ENCODE peak calls at places on chromosome 1, in six cellular contexts. One of them, this sample, is unnamed.

GRCh38 chr1:36096500-36097412 is 8.1 kb downstream of the ADPRS start:
- DNase-seq in H1: peak
- DNase-seq in GM12878: no peak
- DNase-seq in K562: peak
- DNase-seq in HepG2: peak
- DNase-seq in SK-N-SH: peak
- DNase-seq in this sample: no peak

GRCh38 chr1:58815680-58816071 is 31.8 kb upstream of the JUN start:
- DNase-seq in HepG2: peak
- DNase-seq in GM12878: no peak
- DNase-seq in SK-N-SH: peak
- DNase-seq in H1: no peak
- DNase-seq in K562: no peak
- DNase-seq in this sample: no peak

GRCh38 chr1:18109756-18110597 is 2.4 kb downstream of the IGSF21 start:
- DNase-seq in GM12878: no peak
- DNase-seq in K562: peak
- DNase-seq in H1: peak
- DNase-seq in SK-N-SH: peak
- DNase-seq in HepG2: no peak
- DNase-seq in this sample: no peak

GRCh38 chr1:171585715-171586114 is 36.3 kb upstream of the MYOCOS start:
- DNase-seq in K562: no peak
- DNase-seq in HepG2: no peak
- DNase-seq in SK-N-SH: no peak
- DNase-seq in GM12878: no peak
- DNase-seq in H1: no peak
- DNase-seq in this sample: no peak

GRCh38 chr1:119829636-119830035 is 18.4 kb upstream of the REG4 start:
- DNase-seq in H1: no peak
- DNase-seq in SK-N-SH: no peak
- DNase-seq in GM12878: no peak
- DNase-seq in K562: no peak
- DNase-seq in HepG2: no peak
- DNase-seq in this sample: no peak

GRCh38 chr1:111736548-111737215 is 2.5 kb downstream of the INKA2 start:
- DNase-seq in SK-N-SH: no peak
- DNase-seq in HepG2: no peak
- DNase-seq in K562: no peak
- DNase-seq in H1: peak
- DNase-seq in GM12878: no peak
- DNase-seq in this sample: no peak

GRCh38 chr1:54118704-54119103 is 34.1 kb downstream of the CDCP2 start:
- DNase-seq in SK-N-SH: no peak
- DNase-seq in H1: no peak
- DNase-seq in HepG2: no peak
- DNase-seq in GM12878: no peak
- DNase-seq in K562: no peak
- DNase-seq in this sample: no peak

GRCh38 chr1:103514920-103515503 is 10.5 kb upstream of the RNPC3 start:
- DNase-seq in HepG2: peak
- DNase-seq in GM12878: peak
- DNase-seq in K562: peak
- DNase-seq in SK-N-SH: peak
- DNase-seq in H1: no peak
- DNase-seq in this sample: peak

GRCh38 chr1:202697038-202697437 is 13.2 kb downstream of the SYT2 start:
- DNase-seq in HepG2: peak
- DNase-seq in GM12878: no peak
- DNase-seq in SK-N-SH: no peak
- DNase-seq in K562: no peak
- DNase-seq in H1: no peak
- DNase-seq in this sample: no peak

GRCh38 chr1:47991187-47991586 is 6.0 kb downstream of the TRABD2B start:
- DNase-seq in HepG2: no peak
- DNase-seq in H1: no peak
- DNase-seq in K562: no peak
- DNase-seq in GM12878: no peak
- DNase-seq in SK-N-SH: no peak
- DNase-seq in this sample: no peak

GRCh38 chr1:8794605-8795004 is 22.8 kb downstream of the RERE start:
- DNase-seq in H1: peak
- DNase-seq in SK-N-SH: no peak
- DNase-seq in GM12878: no peak
- DNase-seq in HepG2: no peak
- DNase-seq in K562: no peak
- DNase-seq in this sample: no peak

GRCh38 chr1:208081972-208082371 is 162.2 kb downstream of the PLXNA2 start:
- DNase-seq in K562: peak
- DNase-seq in HepG2: no peak
- DNase-seq in H1: no peak
- DNase-seq in GM12878: no peak
- DNase-seq in SK-N-SH: no peak
- DNase-seq in this sample: no peak

GRCh38 chr1:20381961-20382360 is 91.3 kb downstream of the VWA5B1 start:
- DNase-seq in SK-N-SH: no peak
- DNase-seq in GM12878: no peak
- DNase-seq in H1: no peak
- DNase-seq in K562: no peak
- DNase-seq in HepG2: no peak
- DNase-seq in this sample: no peak

GRCh38 chr1:118842462-118843201 is 145.5 kb downstream of the TBX15 start:
- DNase-seq in K562: no peak
- DNase-seq in HepG2: no peak
- DNase-seq in H1: no peak
- DNase-seq in GM12878: no peak
- DNase-seq in SK-N-SH: no peak
- DNase-seq in this sample: no peak

GRCh38 chr1:17858027-17858426 is 102.9 kb downstream of the ACTL8 start:
- DNase-seq in HepG2: no peak
- DNase-seq in GM12878: no peak
- DNase-seq in K562: no peak
- DNase-seq in H1: no peak
- DNase-seq in SK-N-SH: no peak
- DNase-seq in this sample: no peak

GRCh38 chr1:23370744-23371710 is 1.4 kb upstream of the ZNF436 start:
- DNase-seq in H1: peak
- DNase-seq in GM12878: no peak
- DNase-seq in HepG2: no peak
- DNase-seq in K562: peak
- DNase-seq in SK-N-SH: peak
- DNase-seq in this sample: no peak

GRCh38 chr1:116268211-116268610 is 104.8 kb upstream of the ATP1A1 start:
- DNase-seq in GM12878: no peak
- DNase-seq in SK-N-SH: no peak
- DNase-seq in K562: no peak
- DNase-seq in H1: no peak
- DNase-seq in HepG2: no peak
- DNase-seq in this sample: peak

GRCh38 chr1:147635342-147635741 is 35.0 kb downstream of the ACP6 start:
- DNase-seq in HepG2: no peak
- DNase-seq in SK-N-SH: no peak
- DNase-seq in GM12878: no peak
- DNase-seq in K562: no peak
- DNase-seq in H1: no peak
- DNase-seq in this sample: peak

DNA sequence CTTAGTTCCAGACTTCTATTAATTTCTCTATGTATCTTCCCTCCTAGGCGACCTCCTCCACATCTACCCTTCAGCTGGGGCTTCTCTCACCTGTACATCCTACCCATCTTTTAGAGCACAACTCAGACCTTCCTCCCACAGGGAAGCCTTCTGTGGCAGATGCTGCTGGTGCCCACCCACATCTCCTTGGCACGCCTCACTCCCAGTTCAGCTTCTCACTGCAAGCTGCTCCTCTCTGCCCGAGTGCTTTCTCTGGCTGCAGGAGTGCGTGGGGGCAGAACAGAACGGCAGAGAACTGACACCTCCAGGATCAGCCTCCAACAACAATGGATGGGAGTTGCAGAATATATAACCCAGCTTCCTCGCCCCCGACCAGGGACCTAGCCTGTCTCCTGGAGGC is 36.5 kb downstream of the ZBTB18 start:
- DNase-seq in HepG2: no peak
- DNase-seq in GM12878: no peak
- DNase-seq in SK-N-SH: no peak
- DNase-seq in K562: no peak
- DNase-seq in H1: no peak
- DNase-seq in this sample: no peak
- TF ChIP-seq GABPA in HepG2: no peak
- TF ChIP-seq GABPA in GM12878: no peak
- TF ChIP-seq GABPA in SK-N-SH: no peak
- TF ChIP-seq GABPA in K562: no peak
- TF ChIP-seq GABPA in H1: no peak
- TF ChIP-seq GABPA in this sample: no peak

GRCh38 chr1:113978863-113979702 is at the start of gene OLFML3:
- DNase-seq in GM12878: peak
- DNase-seq in HepG2: peak
- DNase-seq in SK-N-SH: peak
- DNase-seq in K562: peak
- DNase-seq in H1: peak
- DNase-seq in this sample: peak

GRCh38 chr1:113976609-113977278 is 2.5 kb upstream of the OLFML3 start:
- DNase-seq in SK-N-SH: peak
- DNase-seq in K562: peak
- DNase-seq in H1: no peak
- DNase-seq in HepG2: peak
- DNase-seq in GM12878: no peak
- DNase-seq in this sample: peak

GRCh38 chr1:113982955-113983742 is 3.9 kb downstream of the OLFML3 start:
- DNase-seq in HepG2: no peak
- DNase-seq in GM12878: no peak
- DNase-seq in H1: no peak
- DNase-seq in SK-N-SH: no peak
- DNase-seq in K562: no peak
- DNase-seq in this sample: no peak

GRCh38 chr1:113981962-113982931 is 3.0 kb downstream of the OLFML3 start:
- DNase-seq in H1: no peak
- DNase-seq in GM12878: no peak
- DNase-seq in HepG2: peak
- DNase-seq in SK-N-SH: peak
- DNase-seq in K562: no peak
- DNase-seq in this sample: peak

GRCh38 chr1:113980120-113980519 is 846 bp downstream of the OLFML3 start:
- DNase-seq in HepG2: no peak
- DNase-seq in SK-N-SH: no peak
- DNase-seq in H1: no peak
- DNase-seq in GM12878: no peak
- DNase-seq in K562: no peak
- DNase-seq in this sample: no peak
- H3K4me3 ChIP-seq in HepG2: no peak
- H3K4me3 ChIP-seq in SK-N-SH: no peak
- H3K4me3 ChIP-seq in H1: no peak
- H3K4me3 ChIP-seq in GM12878: no peak
- H3K4me3 ChIP-seq in K562: no peak
- H3K4me3 ChIP-seq in this sample: no peak

DNA sequence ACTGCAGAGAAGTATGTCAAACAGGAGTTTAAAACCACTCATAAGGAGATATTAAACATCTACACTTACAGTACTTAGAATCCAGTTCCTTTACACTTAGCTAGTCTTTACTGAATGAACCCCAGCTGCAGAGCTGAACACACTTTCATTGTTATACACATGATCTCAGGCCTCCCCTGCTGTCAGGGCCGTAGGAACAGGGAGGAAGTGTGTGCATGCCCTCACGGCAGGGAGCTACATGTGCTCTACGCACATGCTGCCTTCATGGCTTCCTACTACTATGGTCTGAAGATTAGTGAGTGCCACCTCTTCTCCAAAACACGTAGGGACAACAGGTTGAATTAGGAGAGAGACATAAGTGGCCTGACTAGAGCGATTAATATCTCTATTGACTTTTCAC is 191.5 kb downstream of the SIPA1L2 start:
- DNase-seq in H1: no peak
- DNase-seq in GM12878: no peak
- DNase-seq in K562: no peak
- DNase-seq in HepG2: no peak
- DNase-seq in SK-N-SH: no peak
- DNase-seq in this sample: no peak
- TF ChIP-seq POLR2AphosphoS5 in H1: no peak
- TF ChIP-seq POLR2AphosphoS5 in GM12878: no peak
- TF ChIP-seq POLR2AphosphoS5 in K562: no peak
- TF ChIP-seq POLR2AphosphoS5 in HepG2: no peak
- TF ChIP-seq POLR2AphosphoS5 in SK-N-SH: no peak
- TF ChIP-seq POLR2AphosphoS5 in this sample: no peak

DNA sequence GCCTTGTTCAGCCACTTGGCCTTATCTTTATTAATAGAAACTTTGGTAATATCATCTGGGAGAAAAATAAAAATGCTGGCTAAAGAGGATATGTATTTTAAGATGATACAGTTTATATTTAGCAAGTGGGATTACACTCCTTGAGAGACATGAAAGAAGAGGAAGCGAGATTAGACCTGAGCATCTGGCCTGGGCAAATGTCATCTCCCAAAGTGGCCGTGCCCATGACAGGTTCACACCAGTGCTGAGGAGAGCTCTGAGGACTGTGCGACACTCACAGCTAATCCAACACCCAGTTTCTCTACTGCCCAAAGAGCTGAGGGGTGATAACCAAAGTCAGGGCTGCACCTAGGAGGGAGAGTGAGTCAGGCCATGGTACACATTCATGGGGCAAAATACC is 121.7 kb upstream of the DUSP10 start:
- DNase-seq in HepG2: no peak
- DNase-seq in GM12878: no peak
- DNase-seq in SK-N-SH: no peak
- DNase-seq in H1: no peak
- DNase-seq in K562: no peak
- DNase-seq in this sample: no peak
- TF ChIP-seq GABPA in HepG2: no peak
- TF ChIP-seq GABPA in GM12878: no peak
- TF ChIP-seq GABPA in SK-N-SH: no peak
- TF ChIP-seq GABPA in H1: no peak
- TF ChIP-seq GABPA in K562: no peak
- TF ChIP-seq GABPA in this sample: no peak